ENCODE peak calls at places on chromosomes 16 and 17, in eight cellular contexts. H is prostate gland, B is heart right ventricle, T is mucosa of descending colon, W is tibial artery, R is tibial nerve, I is GM23248, J is fibroblast of lung. A is an unnamed sample. For H3K9me3, the result is how much of the 10 kb centered on the place peaks cover.

GRCh38 chr17:64411999-64412771 is 21.5 kb upstream of the PECAM1 start:
- DNase-seq in H (no peak), B (peak), T (peak), W (peak), R (no peak), I (peak), J (peak), A (no peak)

GRCh38 chr17:43814714-43815113 is 18.2 kb downstream of the MPP3 start:
- DNase-seq in H (no peak), B (no peak), T (no peak), W (no peak), R (no peak), I (peak), J (peak), A (no peak)

GRCh38 chr17:66353937-66354401 is 51.6 kb downstream of the PRKCA start:
- DNase-seq in H (no peak), B (no peak), T (no peak), W (no peak), R (no peak), I (peak), J (peak), A (no peak)

GRCh38 chr16:62940573-62940972 is 904.3 kb upstream of the CDH8 start:
- DNase-seq in H (no peak), B (no peak), T (no peak), W (no peak), R (no peak), I (no peak), J (no peak), A (no peak)

GRCh38 chr16:85982563-85982939 is 83.6 kb downstream of the IRF8 start:
- DNase-seq in H (no peak), B (peak), T (no peak), W (peak), R (no peak), I (no peak), J (no peak), A (no peak)

GRCh38 chr17:4074831-4075495 is 67.9 kb downstream of the ZZEF1 start:
- DNase-seq in H (no peak), B (no peak), T (no peak), W (no peak), R (no peak), I (peak), J (peak), A (no peak)

GRCh38 chr17:82495844-82496528 is 23.5 kb upstream of the FOXK2 start:
- DNase-seq in H (no peak), B (no peak), T (peak), W (no peak), R (no peak), I (no peak), J (no peak), A (no peak)

GRCh38 chr16:58582971-58583765 is 46.5 kb downstream of the CNOT1 start:
- DNase-seq in H (no peak), B (no peak), T (no peak), W (no peak), R (no peak), I (no peak), J (peak), A (no peak)

GRCh38 chr16:72415379-72415778 is 243.4 kb upstream of the PMFBP1 start:
- DNase-seq in H (no peak), B (no peak), T (no peak), W (no peak), R (no peak), I (no peak), J (no peak), A (no peak)

GRCh38 chr16:80092686-80093085 is 448.1 kb upstream of the DYNLRB2 start:
- DNase-seq in H (no peak), B (no peak), T (no peak), W (no peak), R (no peak), I (peak), J (peak), A (no peak)

GRCh38 chr17:78338860-78339259 is 21.0 kb downstream of the SOCS3 start:
- DNase-seq in H (no peak), B (no peak), T (no peak), W (no peak), R (no peak), I (no peak), J (no peak), A (no peak)

GRCh38 chr17:48582750-48583069 is 4.6 kb upstream of the HOXB4 start:
- DNase-seq in H (no peak), B (no peak), T (no peak), W (no peak), R (no peak), I (no peak), J (no peak), A (no peak)

GRCh38 chr17:82524540-82524939 is 5.0 kb downstream of the FOXK2 start:
- DNase-seq in H (no peak), B (no peak), T (no peak), W (no peak), R (no peak), I (no peak), J (no peak), A (no peak)

GRCh38 chr16:69145658-69146057 is 13.2 kb downstream of the UTP4 start:
- DNase-seq in H (no peak), B (no peak), T (no peak), W (no peak), R (no peak), I (peak), J (peak), A (no peak)

GRCh38 chr16:75445298-75445697 is 12.0 kb upstream of the CFDP1 start:
- DNase-seq in H (no peak), B (no peak), T (no peak), W (no peak), R (no peak), I (no peak), J (no peak), A (no peak)

GRCh38 chr16:8611886-8612595 is 9.5 kb upstream of the METTL22 start:
- DNase-seq in H (no peak), B (no peak), T (no peak), W (no peak), R (no peak), I (peak), J (no peak), A (no peak)

GRCh38 chr17:49588726-49589555 is 13.3 kb downstream of the NXPH3 start:
- DNase-seq in H (no peak), B (no peak), T (no peak), W (peak), R (no peak), I (peak), J (peak), A (no peak)

GRCh38 chr17:28494445-28495188 is 11.5 kb upstream of the FOXN1 start:
- DNase-seq in H (peak), B (peak), T (peak), W (peak), R (peak), I (peak), J (peak), A (peak)

GRCh38 chr17:77571562-77571981 is 386.9 kb upstream of the TNRC6C start:
- DNase-seq in H (no peak), B (no peak), T (no peak), W (peak), R (no peak), I (peak), J (peak), A (no peak)

GRCh38 chr17:82815790-82816305 is 24.0 kb downstream of the ZNF750 start:
- DNase-seq in H (peak), B (no peak), T (peak), W (no peak), R (no peak), I (no peak), J (no peak), A (no peak)

GRCh38 chr17:78953356-78954350 is 26.1 kb downstream of the LGALS3BP start:
- DNase-seq in H (no peak), B (no peak), T (no peak), W (no peak), R (no peak), I (peak), J (no peak), A (no peak)

GRCh38 chr17:66727634-66728570 is 107.0 kb upstream of the CACNG5 start:
- DNase-seq in H (peak), B (peak), T (no peak), W (no peak), R (peak), I (peak), J (peak), A (peak)

GRCh38 chr17:45405250-45406086 is 27.2 kb downstream of the ARHGAP27 start:
- DNase-seq in H (no peak), B (no peak), T (peak), W (no peak), R (no peak), I (peak), J (peak), A (no peak)

GRCh38 chr16:2236362-2237075 is at the start of gene DNASE1L2:
- DNase-seq in H (no peak), B (no peak), T (no peak), W (no peak), R (no peak), I (peak), J (peak), A (no peak)

GRCh38 chr17:17732892-17733670 is 51.8 kb downstream of the RAI1 start:
- DNase-seq in H (peak), B (no peak), T (no peak), W (no peak), R (no peak), I (peak), J (peak), A (no peak)

GRCh38 chr16:50644730-50645129 is 36.4 kb downstream of the SNX20 start:
- DNase-seq in H (no peak), B (no peak), T (no peak), W (peak), R (no peak), I (peak), J (peak), A (no peak)

GRCh38 chr16:29306953-29307597 is 99.4 kb downstream of the NPIPB11 start:
- DNase-seq in H (no peak), B (no peak), T (no peak), W (no peak), R (no peak), I (peak), J (peak), A (no peak)

GRCh38 chr17:20955437-20956323 is 87.1 kb downstream of the USP22 start:
- DNase-seq in H (peak), B (no peak), T (no peak), W (no peak), R (no peak), I (peak), J (peak), A (no peak)

GRCh38 chr16:68354816-68355215 is 44.0 kb downstream of the PRMT7 start:
- DNase-seq in H (no peak), B (no peak), T (peak), W (no peak), R (no peak), I (no peak), J (no peak), A (no peak)

GRCh38 chr17:57622886-57623433 is 122.1 kb downstream of the CCDC182 start:
- DNase-seq in H (no peak), B (no peak), T (no peak), W (peak), R (no peak), I (peak), J (peak), A (no peak)

GRCh38 chr16:25155553-25156460 is 44.3 kb downstream of the LCMT1 start:
- DNase-seq in H (no peak), B (no peak), T (no peak), W (no peak), R (no peak), I (peak), J (peak), A (no peak)

GRCh38 chr17:29597361-29598172 is 4.6 kb downstream of the ANKRD13B start:
- DNase-seq in H (no peak), B (no peak), T (no peak), W (peak), R (no peak), I (no peak), J (no peak), A (no peak)

GRCh38 chr17:76341301-76341700 is 12.4 kb downstream of the PRPSAP1 start:
- DNase-seq in H (no peak), B (no peak), T (no peak), W (peak), R (no peak), I (no peak), J (no peak), A (no peak)

GRCh38 chr16:12794486-12795399 is 8.9 kb downstream of the CPPED1 start:
- DNase-seq in H (no peak), B (peak), T (no peak), W (no peak), R (no peak), I (peak), J (no peak), A (no peak)

GRCh38 chr16:66954097-66954659 is 6.9 kb upstream of the CES3 start:
- DNase-seq in H (peak), B (peak), T (no peak), W (peak), R (peak), I (peak), J (peak), A (peak)

GRCh38 chr16:71230122-71230845 is at the start of gene HYDIN:
- DNase-seq in H (peak), B (peak), T (peak), W (no peak), R (no peak), I (peak), J (peak), A (no peak)

GRCh38 chr17:41520821-41521521 is 2.3 kb upstream of the KRT15 start:
- DNase-seq in H (no peak), B (no peak), T (peak), W (no peak), R (no peak), I (no peak), J (peak), A (no peak)

DNA sequence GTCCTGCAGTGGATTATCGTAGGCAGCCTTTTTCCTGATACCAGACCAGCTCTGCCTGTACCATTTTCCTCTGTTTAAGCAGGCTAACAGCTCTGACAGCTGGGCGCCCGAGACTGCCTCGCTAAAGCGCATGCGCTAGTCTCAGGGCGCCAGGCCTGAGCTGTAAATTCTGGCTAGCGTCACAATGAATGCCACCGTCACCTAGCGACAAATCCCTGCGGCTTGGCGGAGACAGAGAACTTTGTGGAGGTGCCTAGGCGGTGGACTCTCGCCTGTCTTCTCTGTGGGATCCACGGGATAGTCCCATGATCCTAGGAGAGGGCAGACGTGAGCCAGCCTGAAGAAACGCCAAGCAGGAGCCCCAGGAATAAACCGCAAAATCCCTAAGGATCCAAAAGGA is 573.9 kb downstream of the KCNJ18 start:
- DNase-seq in H (no peak), B (no peak), T (no peak), W (no peak), R (no peak), I (peak), J (no peak), A (no peak)
- H3K9me3 ChIP-seq in H (under half), B (under half), T (half or more), W (under half), R (under half), I (under half), J (under half), A (under half)

GRCh38 chr17:32596666-32597065 is 109.9 kb downstream of the CDK5R1 start:
- DNase-seq in H (no peak), B (no peak), T (no peak), W (no peak), R (no peak), I (peak), J (peak), A (no peak)

GRCh38 chr17:32596206-32596605 is 109.4 kb downstream of the CDK5R1 start:
- DNase-seq in H (no peak), B (no peak), T (no peak), W (no peak), R (no peak), I (no peak), J (no peak), A (no peak)

GRCh38 chr17:32591428-32591827 is 104.6 kb downstream of the CDK5R1 start:
- DNase-seq in H (no peak), B (no peak), T (no peak), W (no peak), R (no peak), I (no peak), J (no peak), A (no peak)

GRCh38 chr17:32590974-32591373 is 104.2 kb downstream of the CDK5R1 start:
- DNase-seq in H (no peak), B (no peak), T (no peak), W (no peak), R (no peak), I (no peak), J (no peak), A (no peak)

DNA sequence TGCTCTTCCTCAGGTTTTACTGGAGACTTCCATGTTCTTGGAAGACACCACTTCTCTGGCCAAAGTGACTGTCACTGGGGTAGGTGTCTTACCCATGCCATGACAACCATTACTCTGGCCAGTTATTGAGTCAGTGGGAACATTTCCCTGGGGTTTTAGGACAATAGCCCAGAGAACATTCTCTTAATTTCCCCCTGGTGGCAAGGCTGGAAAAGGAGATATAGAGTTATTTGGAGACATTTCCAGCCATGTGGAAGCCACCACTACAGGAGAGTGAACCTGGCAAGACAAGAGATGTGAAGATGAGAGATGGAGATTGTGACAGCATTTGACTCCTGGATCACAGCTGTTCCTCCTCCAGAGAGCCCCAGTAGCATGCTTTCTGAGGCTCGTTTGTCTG is 106.2 kb downstream of the CDK5R1 start:
- DNase-seq in H (no peak), B (no peak), T (no peak), W (no peak), R (no peak), I (no peak), J (no peak), A (no peak)
- H3K9me3 ChIP-seq in H (under half), B (under half), T (under half), W (under half), R (under half), I (under half), J (under half), A (under half)

DNA sequence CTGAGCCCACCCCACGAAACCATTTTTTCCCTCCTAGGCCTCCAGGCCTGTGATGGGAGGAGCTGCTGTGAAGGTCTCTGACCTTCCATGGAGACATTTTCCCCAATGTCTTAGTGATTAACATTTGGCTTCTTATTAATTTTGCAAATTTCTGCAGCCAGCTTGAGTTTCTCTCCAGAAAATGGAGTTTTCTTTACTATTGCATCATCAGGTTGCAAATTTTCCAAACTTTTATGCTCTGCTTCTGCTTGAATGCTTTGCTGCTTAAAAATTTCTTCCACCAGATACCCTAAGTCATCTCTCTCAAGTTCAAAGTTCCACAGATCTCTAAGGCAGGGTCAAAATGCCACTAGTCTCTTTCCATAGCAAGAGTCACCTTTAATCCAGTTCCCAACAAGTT is 12.9 kb upstream of the MYH4 start:
- DNase-seq in H (no peak), B (no peak), T (no peak), W (no peak), R (no peak), I (no peak), J (no peak), A (no peak)
- H3K9me3 ChIP-seq in H (under half), B (half or more), T (under half), W (under half), R (under half), I (under half), J (under half), A (under half)

GRCh38 chr17:51439395-51440229 is 179.3 kb downstream of the UTP18 start:
- DNase-seq in H (no peak), B (no peak), T (no peak), W (no peak), R (no peak), I (no peak), J (no peak), A (no peak)

GRCh38 chr17:51435641-51436091 is 175.3 kb downstream of the UTP18 start:
- DNase-seq in H (peak), B (peak), T (no peak), W (no peak), R (no peak), I (peak), J (no peak), A (peak)

GRCh38 chr17:51442112-51442865 is 181.9 kb downstream of the UTP18 start:
- DNase-seq in H (no peak), B (no peak), T (no peak), W (no peak), R (no peak), I (no peak), J (no peak), A (no peak)

GRCh38 chr17:51445934-51446333 is 185.6 kb downstream of the UTP18 start:
- DNase-seq in H (no peak), B (no peak), T (no peak), W (no peak), R (no peak), I (no peak), J (no peak), A (no peak)

DNA sequence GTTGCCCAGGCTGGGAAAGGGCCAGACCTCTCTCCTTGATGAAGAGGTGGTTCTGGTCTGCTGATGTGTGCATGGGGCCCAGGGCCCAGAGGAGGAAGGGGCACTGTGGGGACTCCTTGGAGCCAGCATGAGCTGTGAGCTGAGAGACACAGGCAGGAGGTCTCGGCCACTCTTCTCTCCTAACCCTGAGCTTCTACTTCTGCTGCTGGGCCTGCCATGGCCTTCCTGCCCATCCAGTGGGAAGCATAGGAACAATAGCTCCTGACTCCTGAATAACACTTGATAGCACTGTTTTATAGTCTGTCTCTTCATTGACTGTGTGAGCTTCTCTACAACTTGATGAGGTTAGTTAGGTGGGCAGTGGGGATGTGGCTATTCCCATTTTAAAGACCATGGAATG is 181.1 kb downstream of the UTP18 start:
- DNase-seq in H (no peak), B (no peak), T (no peak), W (no peak), R (no peak), I (no peak), J (no peak), A (no peak)
- H3K9me3 ChIP-seq in H (under half), B (under half), T (under half), W (under half), R (under half), I (under half), J (under half), A (under half)

GRCh38 chr16:35365675-35366074 is 1906.3 kb downstream of the TP53TG3F start:
- DNase-seq in H (no peak), B (no peak), T (no peak), W (no peak), R (no peak), I (no peak), J (no peak), A (no peak)
- H3K9me3 ChIP-seq in H (under half), B (under half), T (under half), W (under half), R (under half), I (under half), J (under half), A (under half)

A was measured in T-helper 17 cell.